ENCODE peak calls at places on chromosomes 2 and 18, in ten cellular contexts. A is BJ, Y is IMR-90, G is RWPE2, M is GM12865, J is dorsolateral prefrontal cortex, D is HepG2, T is astrocyte of the cerebellum, Q is left lung, K is brain microvascular endothelial cell. L is an unnamed sample.

GRCh38 chr2:1739322-1739957 is 4.9 kb downstream of the PXDN start:
- DNase-seq in Y (no peak), K (no peak), T (no peak), M (no peak), J (peak; percentile 16), A (no peak), G (no peak), Q (no peak), D (no peak), L (no peak)

GRCh38 chr18:8212893-8213805 is 396.1 kb upstream of the RAB12 start:
- DNase-seq in Q (no peak), T (peak; percentile 42), J (no peak), G (no peak), M (no peak), K (peak; percentile 96), D (no peak), A (no peak), Y (peak; percentile 94), L (no peak)

GRCh38 chr2:113111823-113112287 is 15.5 kb upstream of the IL1RN start:
- DNase-seq in Q (peak; percentile 78), Y (no peak), M (no peak), T (no peak), K (no peak), A (no peak), D (no peak), J (no peak), G (no peak), L (no peak)

GRCh38 chr2:118246726-118247125 is 158.5 kb downstream of the INSIG2 start:
- DNase-seq in K (no peak), Q (no peak), T (no peak), Y (no peak), M (no peak), G (no peak), A (no peak), J (no peak), D (no peak), L (no peak)

GRCh38 chr18:47899107-47899840 is 31.2 kb downstream of the SMAD2 start:
- DNase-seq in T (no peak), K (no peak), Q (no peak), A (no peak), M (no peak), J (no peak), Y (peak; percentile 1), G (no peak), D (no peak), L (no peak)

GRCh38 chr18:30328839-30329238 is 713.7 kb downstream of the DSC3 start:
- DNase-seq in G (no peak), T (no peak), M (no peak), Q (no peak), D (no peak), Y (no peak), J (no peak), K (no peak), A (no peak), L (no peak)

GRCh38 chr2:152175012-152175367 is 573 bp downstream of the STAM2 start:
- DNase-seq in J (no peak), Q (no peak), D (no peak), M (no peak), T (no peak), Y (no peak), A (no peak), K (no peak), G (no peak), L (no peak)

GRCh38 chr2:158031371-158031770 is 70.3 kb upstream of the UPP2 start:
- DNase-seq in Q (no peak), Y (no peak), A (no peak), D (no peak), G (no peak), J (no peak), M (no peak), T (no peak), K (no peak), L (no peak)

GRCh38 chr2:101116841-101117552 is 34.2 kb downstream of the TBC1D8 start:
- DNase-seq in A (no peak), M (no peak), T (no peak), J (no peak), G (no peak), K (no peak), D (peak; percentile 100), Q (no peak), Y (no peak), L (no peak)

GRCh38 chr2:151087377-151087776 is 174.3 kb downstream of the RBM43 start:
- DNase-seq in D (no peak), M (no peak), K (no peak), J (no peak), A (no peak), Q (no peak), Y (no peak), G (no peak), T (no peak), L (no peak)

GRCh38 chr18:48137354-48138208 is 207.1 kb upstream of the SMAD2 start:
- DNase-seq in G (no peak), J (no peak), D (no peak), Q (no peak), M (no peak), A (no peak), K (no peak), Y (no peak), T (no peak), L (no peak)

GRCh38 chr18:23580677-23581367 is 5.5 kb downstream of the NPC1 start:
- DNase-seq in M (no peak), T (no peak), Q (no peak), G (no peak), D (no peak), Y (peak; percentile 94), K (peak; percentile 69), A (peak; percentile 51), J (no peak), L (no peak)

GRCh38 chr2:206232287-206233035 is 42.0 kb upstream of the ZDBF2 start:
- DNase-seq in J (no peak), Y (no peak), K (no peak), D (no peak), Q (no peak), G (no peak), M (no peak), A (no peak), T (no peak), L (no peak)

GRCh38 chr2:192196451-192197194 is 1.9 kb upstream of the TMEFF2 start:
- DNase-seq in J (no peak), K (no peak), G (no peak), Y (no peak), T (no peak), A (no peak), D (no peak), M (no peak), Q (no peak), L (no peak)

GRCh38 chr2:192194866-192195547 is at the start of gene TMEFF2:
- DNase-seq in Q (peak; percentile 82), D (peak; percentile 10), J (peak; percentile 99), Y (peak; percentile 83), G (peak; percentile 77), T (peak; percentile 83), M (peak; percentile 44), A (no peak), K (peak; percentile 74), L (peak; percentile 26)

GRCh38 chr2:192197387-192197786 is 2.7 kb upstream of the TMEFF2 start:
- DNase-seq in G (no peak), Q (no peak), J (no peak), K (peak; percentile 11), T (no peak), A (no peak), M (no peak), Y (no peak), D (no peak), L (no peak)

GRCh38 chr2:192194065-192194865 is 468 bp downstream of the TMEFF2 start:
- DNase-seq in T (no peak), G (peak; percentile 51), A (no peak), J (peak; percentile 54), D (no peak), Y (peak; percentile 39), K (peak; percentile 4), Q (peak; percentile 70), M (no peak), L (no peak)

GRCh38 chr2:192195548-192196418 is 1.1 kb upstream of the TMEFF2 start:
- DNase-seq in T (no peak), Y (peak; percentile 15), G (peak; percentile 38), M (no peak), K (no peak), D (no peak), A (no peak), Q (peak; percentile 76), J (peak; percentile 32), L (peak; percentile 10)
- H3K4me3 ChIP-seq in T (peak overlapping the region; percentile 83), Y (peak overlapping the region; percentile 61), G (peak overlapping the region; percentile 33), M (no peak overlapping the region), K (peak overlapping the region; percentile 83), D (peak overlapping the region; percentile 56), A (peak overlapping the region; percentile 40), Q (peak overlapping the region; percentile 30), J (peak overlapping the region; percentile 85), L (peak overlapping the region; percentile 5)

GRCh38 chr2:21267232-21267835 is 143.6 kb downstream of the TDRD15 start:
- DNase-seq in T (no peak), K (no peak), Q (no peak), G (no peak), M (no peak), Y (no peak), J (no peak), A (no peak), D (no peak), L (no peak)
- H3K4me3 ChIP-seq in T (no peak overlapping the region), K (no peak overlapping the region), Q (no peak overlapping the region), G (no peak overlapping the region), M (no peak overlapping the region), Y (no peak overlapping the region), J (no peak overlapping the region), A (no peak overlapping the region), D (no peak overlapping the region), L (no peak overlapping the region)

GRCh38 chr2:208252766-208253492 is 1.9 kb downstream of the IDH1 start:
- DNase-seq in M (no peak), A (no peak), T (no peak), J (no peak), Q (no peak), K (no peak), Y (no peak), G (no peak), D (peak; percentile 48), L (no peak)
- H3K4me3 ChIP-seq in M (no peak overlapping the region), A (no peak overlapping the region), T (peak overlapping the region; percentile 68), J (peak overlapping the region; percentile 95), Q (no peak overlapping the region), K (peak overlapping the region; percentile 96), Y (no peak overlapping the region), G (no peak overlapping the region), D (peak overlapping the region; percentile 100), L (no peak overlapping the region)

DNA sequence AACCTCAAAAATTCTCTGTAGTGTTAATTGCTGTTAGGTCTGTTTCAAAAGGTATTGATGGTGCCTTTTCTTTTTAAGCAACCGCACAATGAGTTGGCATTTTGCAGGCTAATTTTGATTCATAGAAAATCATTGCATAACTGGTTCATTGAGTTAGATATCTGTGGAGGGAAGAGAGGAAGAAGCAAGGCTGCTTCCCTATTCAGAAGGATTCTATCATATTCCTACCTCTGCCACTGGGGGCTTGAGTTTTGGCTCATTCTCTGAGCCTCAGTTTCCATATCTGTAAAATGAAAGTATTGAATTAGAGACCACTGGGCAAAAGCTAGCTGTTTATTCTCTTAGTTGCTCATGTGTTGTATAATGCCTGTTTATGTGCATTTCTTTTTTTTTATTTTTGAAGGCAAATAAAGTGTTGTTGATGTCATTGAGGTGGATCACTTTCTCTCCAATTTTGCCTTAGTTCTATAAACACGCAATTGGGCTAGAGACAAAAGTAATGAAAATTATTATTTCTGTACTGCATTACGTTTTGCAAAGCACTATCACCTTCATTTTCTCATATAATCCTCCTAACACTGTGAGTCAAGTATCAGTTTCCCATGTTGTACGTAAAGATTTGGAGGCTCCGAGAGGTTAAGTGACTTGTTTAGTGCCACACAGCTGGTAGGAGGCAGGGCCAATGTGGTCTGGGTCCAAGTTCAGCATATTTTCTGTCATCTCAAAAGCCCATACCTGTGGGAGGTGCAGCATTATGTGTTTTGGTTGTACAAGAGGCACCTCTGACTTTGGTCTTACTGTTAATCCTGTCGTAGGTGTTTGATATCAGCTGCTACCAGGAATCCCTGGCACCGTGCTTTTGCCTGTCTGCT is 5.9 kb downstream of the TRIB2 start:
- DNase-seq in A (no peak), D (no peak), M (no peak), Q (no peak), Y (no peak), G (no peak), T (no peak), K (no peak), J (no peak), L (no peak)
- H3K4me3 ChIP-seq in A (no peak overlapping the region), D (no peak overlapping the region), M (no peak overlapping the region), Q (no peak overlapping the region), Y (no peak overlapping the region), G (no peak overlapping the region), T (peak overlapping the region; percentile 72), K (peak overlapping the region; percentile 88), J (peak overlapping the region; percentile 31), L (no peak overlapping the region)